ENCODE peak calls at places on chromosomes 4 and X, in nine cellular contexts. One of them, this sample, is unnamed.

GRCh38 chrX:11423362-11423818 is 130.2 kb downstream of the AMELX start:
- DNase-seq in amygdala: no peak
- DNase-seq in D341Med: no peak
- DNase-seq in neuronal stem cell: no peak
- DNase-seq in ELR: peak; percentile 78
- DNase-seq in stimulated activated CD4-positive, alpha-beta T cell treated with anti-CD3 and anti-CD28 coated beads, Interleukin-2, amount 100 ng/mL, for 48 hours: no peak
- DNase-seq in sciatic nerve: no peak
- DNase-seq in activated naive CD4-positive, alpha-beta T cell treated with anti-CD3 and anti-CD28 coated beads for 36 hours: no peak
- DNase-seq in H9: no peak
- DNase-seq in this sample: no peak

GRCh38 chr4:5998333-5998936 is 19.8 kb downstream of the C4orf50 start:
- DNase-seq in amygdala: peak; percentile 32
- DNase-seq in D341Med: peak; percentile 87
- DNase-seq in neuronal stem cell: peak; percentile 84
- DNase-seq in ELR: peak; percentile 62
- DNase-seq in stimulated activated CD4-positive, alpha-beta T cell treated with anti-CD3 and anti-CD28 coated beads, Interleukin-2, amount 100 ng/mL, for 48 hours: peak; percentile 29
- DNase-seq in sciatic nerve: peak; percentile 68
- DNase-seq in activated naive CD4-positive, alpha-beta T cell treated with anti-CD3 and anti-CD28 coated beads for 36 hours: peak; percentile 55
- DNase-seq in H9: peak; percentile 82
- DNase-seq in this sample: no peak

GRCh38 chr4:150436598-150437370 is 145.2 kb upstream of the MAB21L2 start:
- DNase-seq in amygdala: no peak
- DNase-seq in D341Med: no peak
- DNase-seq in neuronal stem cell: no peak
- DNase-seq in ELR: no peak
- DNase-seq in stimulated activated CD4-positive, alpha-beta T cell treated with anti-CD3 and anti-CD28 coated beads, Interleukin-2, amount 100 ng/mL, for 48 hours: peak; percentile 8
- DNase-seq in sciatic nerve: no peak
- DNase-seq in activated naive CD4-positive, alpha-beta T cell treated with anti-CD3 and anti-CD28 coated beads for 36 hours: peak; percentile 42
- DNase-seq in H9: no peak
- DNase-seq in this sample: no peak

GRCh38 chrX:9873952-9874351 is 87.7 kb downstream of the SHROOM2 start:
- DNase-seq in amygdala: no peak
- DNase-seq in D341Med: peak; percentile 61
- DNase-seq in neuronal stem cell: no peak
- DNase-seq in ELR: peak; percentile 47
- DNase-seq in stimulated activated CD4-positive, alpha-beta T cell treated with anti-CD3 and anti-CD28 coated beads, Interleukin-2, amount 100 ng/mL, for 48 hours: peak; percentile 20
- DNase-seq in sciatic nerve: no peak
- DNase-seq in activated naive CD4-positive, alpha-beta T cell treated with anti-CD3 and anti-CD28 coated beads for 36 hours: peak; percentile 62
- DNase-seq in H9: peak; percentile 46
- DNase-seq in this sample: no peak

GRCh38 chrX:12021708-12022107 is 116.6 kb upstream of the FRMPD4 start:
- DNase-seq in amygdala: no peak
- DNase-seq in D341Med: no peak
- DNase-seq in neuronal stem cell: no peak
- DNase-seq in ELR: no peak
- DNase-seq in stimulated activated CD4-positive, alpha-beta T cell treated with anti-CD3 and anti-CD28 coated beads, Interleukin-2, amount 100 ng/mL, for 48 hours: no peak
- DNase-seq in sciatic nerve: no peak
- DNase-seq in activated naive CD4-positive, alpha-beta T cell treated with anti-CD3 and anti-CD28 coated beads for 36 hours: no peak
- DNase-seq in H9: no peak
- DNase-seq in this sample: no peak

GRCh38 chr4:139873111-139873866 is 207.7 kb downstream of the MGST2 start:
- DNase-seq in amygdala: no peak
- DNase-seq in D341Med: no peak
- DNase-seq in neuronal stem cell: no peak
- DNase-seq in ELR: peak; percentile 17
- DNase-seq in stimulated activated CD4-positive, alpha-beta T cell treated with anti-CD3 and anti-CD28 coated beads, Interleukin-2, amount 100 ng/mL, for 48 hours: no peak
- DNase-seq in sciatic nerve: no peak
- DNase-seq in activated naive CD4-positive, alpha-beta T cell treated with anti-CD3 and anti-CD28 coated beads for 36 hours: no peak
- DNase-seq in H9: no peak
- DNase-seq in this sample: no peak

GRCh38 chr4:82201303-82201702 is 172.5 kb downstream of the HNRNPD start:
- DNase-seq in amygdala: no peak
- DNase-seq in D341Med: no peak
- DNase-seq in neuronal stem cell: no peak
- DNase-seq in ELR: no peak
- DNase-seq in stimulated activated CD4-positive, alpha-beta T cell treated with anti-CD3 and anti-CD28 coated beads, Interleukin-2, amount 100 ng/mL, for 48 hours: no peak
- DNase-seq in sciatic nerve: no peak
- DNase-seq in activated naive CD4-positive, alpha-beta T cell treated with anti-CD3 and anti-CD28 coated beads for 36 hours: no peak
- DNase-seq in H9: no peak
- DNase-seq in this sample: no peak

GRCh38 chrX:8126092-8126491 is 45.0 kb downstream of the VCX2 start:
- DNase-seq in amygdala: no peak
- DNase-seq in D341Med: no peak
- DNase-seq in neuronal stem cell: no peak
- DNase-seq in ELR: no peak
- DNase-seq in stimulated activated CD4-positive, alpha-beta T cell treated with anti-CD3 and anti-CD28 coated beads, Interleukin-2, amount 100 ng/mL, for 48 hours: no peak
- DNase-seq in sciatic nerve: no peak
- DNase-seq in activated naive CD4-positive, alpha-beta T cell treated with anti-CD3 and anti-CD28 coated beads for 36 hours: no peak
- DNase-seq in H9: no peak
- DNase-seq in this sample: no peak

GRCh38 chr4:88809561-88810219 is 112.1 kb upstream of the NAP1L5 start:
- DNase-seq in amygdala: no peak
- DNase-seq in D341Med: no peak
- DNase-seq in neuronal stem cell: no peak
- DNase-seq in ELR: no peak
- DNase-seq in stimulated activated CD4-positive, alpha-beta T cell treated with anti-CD3 and anti-CD28 coated beads, Interleukin-2, amount 100 ng/mL, for 48 hours: no peak
- DNase-seq in sciatic nerve: no peak
- DNase-seq in activated naive CD4-positive, alpha-beta T cell treated with anti-CD3 and anti-CD28 coated beads for 36 hours: no peak
- DNase-seq in H9: no peak
- DNase-seq in this sample: no peak

GRCh38 chr4:146436423-146437162 is 85.1 kb downstream of the SLC10A7 start:
- DNase-seq in amygdala: no peak
- DNase-seq in D341Med: no peak
- DNase-seq in neuronal stem cell: no peak
- DNase-seq in ELR: no peak
- DNase-seq in stimulated activated CD4-positive, alpha-beta T cell treated with anti-CD3 and anti-CD28 coated beads, Interleukin-2, amount 100 ng/mL, for 48 hours: no peak
- DNase-seq in sciatic nerve: no peak
- DNase-seq in activated naive CD4-positive, alpha-beta T cell treated with anti-CD3 and anti-CD28 coated beads for 36 hours: no peak
- DNase-seq in H9: no peak
- DNase-seq in this sample: no peak

This sample was measured in left ventricle myocardium inferior.